ENCODE peak calls at places on chromosomes 2 and 18, in five cellular contexts. One of them, this sample, is unnamed.

GRCh38 chr18:8936646-8937045 is 165.9 kb upstream of the NDUFV2 start:
- DNase-seq in K562: no peak
- DNase-seq in IMR-90: no peak
- DNase-seq in GM12878: no peak
- DNase-seq in HepG2: no peak
- DNase-seq in this sample: no peak

GRCh38 chr2:195716466-195716865 is 59.4 kb downstream of the SLC39A10 start:
- DNase-seq in GM12878: no peak
- DNase-seq in HepG2: no peak
- DNase-seq in IMR-90: no peak
- DNase-seq in K562: no peak
- DNase-seq in this sample: no peak

GRCh38 chr2:7023542-7023941 is 106.3 kb downstream of the RNF144A start:
- DNase-seq in IMR-90: no peak
- DNase-seq in K562: no peak
- DNase-seq in GM12878: no peak
- DNase-seq in HepG2: no peak
- DNase-seq in this sample: no peak

GRCh38 chr2:240384711-240385450 is 50.6 kb upstream of the GPC1 start:
- DNase-seq in HepG2: no peak
- DNase-seq in GM12878: no peak
- DNase-seq in K562: no peak
- DNase-seq in IMR-90: no peak
- DNase-seq in this sample: no peak

GRCh38 chr18:10682368-10682714 is 156.5 kb downstream of the NAPG start:
- DNase-seq in IMR-90: no peak
- DNase-seq in HepG2: no peak
- DNase-seq in GM12878: no peak
- DNase-seq in K562: no peak
- DNase-seq in this sample: no peak

GRCh38 chr2:5227062-5227699 is 465.0 kb upstream of the SOX11 start:
- DNase-seq in HepG2: no peak
- DNase-seq in GM12878: no peak
- DNase-seq in IMR-90: no peak
- DNase-seq in K562: no peak
- DNase-seq in this sample: no peak

GRCh38 chr2:110755494-110756078 is 23.2 kb downstream of the ACOXL start:
- DNase-seq in IMR-90: peak; percentile 16
- DNase-seq in K562: no peak
- DNase-seq in GM12878: no peak
- DNase-seq in HepG2: no peak
- DNase-seq in this sample: peak; percentile 28

GRCh38 chr2:169964740-169965139 is 137.5 kb downstream of the UBR3 start:
- DNase-seq in GM12878: no peak
- DNase-seq in HepG2: no peak
- DNase-seq in K562: no peak
- DNase-seq in IMR-90: no peak
- DNase-seq in this sample: no peak

GRCh38 chr2:131015764-131016163 is 77.5 kb downstream of the FAM168B start:
- DNase-seq in HepG2: no peak
- DNase-seq in GM12878: no peak
- DNase-seq in IMR-90: no peak
- DNase-seq in K562: no peak
- DNase-seq in this sample: no peak

GRCh38 chr2:131022731-131023130 is 70.5 kb downstream of the FAM168B start:
- DNase-seq in K562: no peak
- DNase-seq in GM12878: no peak
- DNase-seq in IMR-90: peak; percentile 45
- DNase-seq in HepG2: no peak
- DNase-seq in this sample: no peak

GRCh38 chr2:131014141-131014540 is 79.1 kb downstream of the FAM168B start:
- DNase-seq in HepG2: no peak
- DNase-seq in IMR-90: no peak
- DNase-seq in GM12878: no peak
- DNase-seq in K562: no peak
- DNase-seq in this sample: no peak

GRCh38 chr2:131011481-131011880 is 81.8 kb downstream of the FAM168B start:
- DNase-seq in HepG2: no peak
- DNase-seq in K562: no peak
- DNase-seq in IMR-90: no peak
- DNase-seq in GM12878: no peak
- DNase-seq in this sample: no peak

GRCh38 chr2:131016826-131017596 is 76.2 kb downstream of the FAM168B start:
- DNase-seq in HepG2: peak; percentile 12
- DNase-seq in GM12878: no peak
- DNase-seq in IMR-90: peak; percentile 72
- DNase-seq in K562: no peak
- DNase-seq in this sample: no peak
- TF ChIP-seq MXI1 in HepG2: no peak
- TF ChIP-seq MXI1 in GM12878: no peak
- TF ChIP-seq MXI1 in IMR-90: no peak
- TF ChIP-seq MXI1 in K562: no peak
- TF ChIP-seq MXI1 in this sample: no peak

GRCh38 chr18:79926306-79926705 is 25.1 kb downstream of the SLC66A2 start:
- DNase-seq in GM12878: no peak
- DNase-seq in IMR-90: no peak
- DNase-seq in HepG2: no peak
- DNase-seq in K562: no peak
- DNase-seq in this sample: no peak
- TF ChIP-seq MXI1 in GM12878: no peak
- TF ChIP-seq MXI1 in IMR-90: no peak
- TF ChIP-seq MXI1 in HepG2: no peak
- TF ChIP-seq MXI1 in K562: no peak
- TF ChIP-seq MXI1 in this sample: no peak

DNA sequence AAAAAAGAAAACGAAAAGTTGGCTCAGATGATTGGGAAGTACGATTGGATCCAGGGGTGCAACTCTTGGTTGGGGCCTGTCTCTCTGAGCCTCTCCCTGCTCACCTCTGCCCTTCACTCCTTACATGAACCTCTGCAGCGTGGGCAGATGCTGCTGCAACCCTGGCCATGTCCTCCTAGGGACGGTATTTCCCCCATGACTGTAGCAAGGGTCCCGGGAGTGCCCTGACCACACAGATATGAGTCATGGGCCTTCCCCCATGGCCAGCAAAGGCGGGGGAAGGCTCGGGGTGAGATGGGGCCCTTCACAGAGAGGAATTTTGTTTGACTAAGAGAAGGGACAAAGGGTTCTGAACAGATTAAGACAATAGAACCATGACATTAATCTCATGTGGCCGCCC is 129.0 kb downstream of the NCK2 start:
- DNase-seq in GM12878: peak; percentile 71
- DNase-seq in K562: peak; percentile 56
- DNase-seq in IMR-90: peak; percentile 89
- DNase-seq in HepG2: peak; percentile 42
- DNase-seq in this sample: no peak
- TF ChIP-seq MXI1 in GM12878: no peak
- TF ChIP-seq MXI1 in K562: no peak
- TF ChIP-seq MXI1 in IMR-90: no peak
- TF ChIP-seq MXI1 in HepG2: no peak
- TF ChIP-seq MXI1 in this sample: no peak

GRCh38 chr2:10284108-10284870 is 18.4 kb upstream of the HPCAL1 start:
- DNase-seq in GM12878: no peak
- DNase-seq in K562: no peak
- DNase-seq in IMR-90: no peak
- DNase-seq in HepG2: no peak
- DNase-seq in this sample: peak; percentile 30
- TF ChIP-seq MXI1 in GM12878: no peak
- TF ChIP-seq MXI1 in K562: no peak
- TF ChIP-seq MXI1 in IMR-90: no peak
- TF ChIP-seq MXI1 in HepG2: no peak
- TF ChIP-seq MXI1 in this sample: no peak

GRCh38 chr2:218221015-218221414 is 4.0 kb downstream of the ARPC2 start:
- DNase-seq in HepG2: no peak
- DNase-seq in IMR-90: no peak
- DNase-seq in GM12878: no peak
- DNase-seq in K562: no peak
- DNase-seq in this sample: peak; percentile 9
- TF ChIP-seq MXI1 in HepG2: no peak
- TF ChIP-seq MXI1 in IMR-90: no peak
- TF ChIP-seq MXI1 in GM12878: no peak
- TF ChIP-seq MXI1 in K562: no peak
- TF ChIP-seq MXI1 in this sample: no peak